ENCODE peak calls at places on chromosomes 11 and 22, in seven cellular contexts. V is left ventricle myocardium inferior; X is IMR-90; Y is cardiac muscle cell; Z is adrenal gland; I is naive thymus-derived CD4-positive, alpha-beta T cell; W is CD4-positive, CD25-positive, alpha-beta regulatory T cell. C is an unnamed sample. For H3K4me1, the result is how much of the 10 kb centered on the place peaks cover.

GRCh38 chr11:120512727-120513435 is 1.3 kb downstream of the GRIK4 start:
- DNase-seq in V (no peak), X (no peak), Y (no peak), Z (peak), I (no peak), W (no peak), C (no peak)

GRCh38 chr11:111886032-111886431 is 6.7 kb downstream of the CFAP68 start:
- DNase-seq in V (no peak), X (no peak), Y (no peak), Z (no peak), I (no peak), W (no peak), C (no peak)

GRCh38 chr11:109892321-109892794 is 200.8 kb upstream of the ZC3H12C start:
- DNase-seq in V (no peak), X (no peak), Y (no peak), Z (no peak), I (no peak), W (no peak), C (no peak)

GRCh38 chr22:37676691-37677627 is 1.5 kb downstream of the LGALS1 start:
- DNase-seq in V (peak), X (peak), Y (peak), Z (peak), I (peak), W (peak), C (peak)

GRCh38 chr11:95256204-95256819 is 25.3 kb upstream of the SESN3 start:
- DNase-seq in V (no peak), X (peak), Y (peak), Z (no peak), I (no peak), W (no peak), C (no peak)

GRCh38 chr11:120956710-120957500 is 67.0 kb upstream of the TBCEL start:
- DNase-seq in V (no peak), X (no peak), Y (no peak), Z (no peak), I (no peak), W (peak), C (no peak)

GRCh38 chr22:42613869-42614268 is 814 bp downstream of the POLDIP3 start:
- DNase-seq in V (no peak), X (no peak), Y (peak), Z (no peak), I (no peak), W (no peak), C (no peak)

GRCh38 chr22:31995046-31995445 is 48.0 kb upstream of the SLC5A1 start:
- DNase-seq in V (no peak), X (no peak), Y (no peak), Z (no peak), I (no peak), W (no peak), C (no peak)

GRCh38 chr11:2207212-2207611 is 35.6 kb upstream of the TH start:
- DNase-seq in V (peak), X (no peak), Y (no peak), Z (no peak), I (peak), W (no peak), C (peak)

GRCh38 chr22:20206709-20207215 is 55.9 kb upstream of the CCDC188 start:
- DNase-seq in V (no peak), X (peak), Y (peak), Z (no peak), I (no peak), W (no peak), C (no peak)

GRCh38 chr22:26762503-26763170 is 105.2 kb downstream of the MIAT start:
- DNase-seq in V (no peak), X (no peak), Y (no peak), Z (no peak), I (no peak), W (no peak), C (no peak)

DNA sequence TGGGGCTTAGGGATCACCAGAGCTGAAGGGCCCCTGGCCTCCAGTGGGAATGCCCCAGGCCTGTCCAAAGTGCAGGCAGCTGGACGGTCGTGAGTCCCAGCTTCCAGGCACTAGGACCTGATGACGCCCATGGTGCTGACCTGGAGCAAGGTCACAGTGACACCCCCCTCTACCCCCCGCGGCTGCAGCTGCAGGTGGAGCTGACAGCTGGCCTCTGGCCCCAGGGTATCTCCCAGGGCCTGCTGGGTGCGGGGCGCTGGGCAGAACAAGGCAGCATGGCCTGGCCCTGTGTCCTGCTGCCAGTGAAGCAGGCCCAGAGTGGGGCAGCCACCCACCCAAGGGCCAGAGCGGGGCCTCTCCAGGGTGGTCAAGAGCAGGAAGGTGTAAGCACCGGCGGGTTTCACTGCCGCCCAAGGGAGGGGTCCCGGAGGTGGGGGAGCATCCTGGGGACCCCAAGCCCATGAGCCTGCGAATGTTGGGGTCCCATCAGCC is 553 bp upstream of the TCIRG1 start:
- DNase-seq in V (no peak), X (no peak), Y (no peak), Z (peak), I (no peak), W (no peak), C (no peak)
- H3K4me3 ChIP-seq in V (peak), X (peak), Y (peak), Z (peak), I (peak), W (no peak), C (peak)

GRCh38 chr11:130581631-130582030 is 133.2 kb downstream of the ADAMTS15 start:
- DNase-seq in V (no peak), X (peak), Y (peak), Z (no peak), I (no peak), W (no peak), C (no peak)
- H3K4me1 ChIP-seq in V (under half), X (under half), Y (under half), Z (under half), I (under half), W (under half), C (under half)

DNA sequence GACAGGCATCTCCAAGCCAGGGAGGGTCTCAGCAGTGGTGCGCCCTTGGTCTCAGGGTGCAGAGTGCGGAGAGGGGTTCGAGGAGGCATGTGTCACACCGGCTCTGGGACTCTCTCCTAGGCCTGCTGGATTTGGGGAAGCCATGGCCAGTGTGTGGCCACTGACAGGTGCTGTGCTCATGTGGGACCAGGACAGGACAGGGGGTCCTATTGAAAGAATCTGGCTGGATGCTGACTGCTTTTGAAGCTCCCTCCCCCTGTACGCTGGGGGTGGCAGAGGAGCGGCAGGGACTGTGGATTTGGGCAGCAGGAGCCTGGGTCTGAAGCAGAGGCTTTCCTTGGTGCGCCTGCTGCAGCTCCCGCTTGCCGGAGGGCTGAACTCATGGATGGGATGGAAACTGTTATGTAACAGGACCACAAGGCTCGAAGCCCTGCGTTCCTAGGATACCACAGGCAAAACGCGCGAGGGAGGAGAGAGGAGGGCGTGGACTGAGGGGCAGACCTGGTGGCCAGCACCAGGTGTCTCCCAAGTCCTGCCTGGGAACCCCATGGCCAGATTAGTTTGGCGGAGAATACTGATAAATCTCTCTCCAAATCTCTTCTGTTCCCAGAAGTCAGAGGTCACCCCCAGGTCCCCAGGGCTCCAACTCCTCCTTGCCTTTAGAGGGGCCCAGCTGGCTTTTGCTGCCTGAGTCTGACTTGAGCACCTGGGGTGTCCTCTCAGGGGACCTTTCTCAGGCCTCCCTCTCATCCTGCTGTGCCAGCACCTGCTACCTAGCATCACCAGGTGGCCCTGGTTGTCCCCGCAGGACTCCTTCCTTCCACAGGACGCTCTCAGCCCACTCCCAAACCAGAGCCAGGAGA is 13.8 kb upstream of the TEF start:
- DNase-seq in V (peak), X (peak), Y (peak), Z (peak), I (no peak), W (no peak), C (no peak)
- H3K27ac ChIP-seq in V (peak), X (peak), Y (no peak), Z (no peak), I (no peak), W (no peak), C (peak)

GRCh38 chr22:50112151-50113118 is 22.6 kb downstream of the MOV10L1 start:
- DNase-seq in V (no peak), X (peak), Y (peak), Z (peak), I (no peak), W (no peak), C (no peak)

GRCh38 chr22:50115693-50116092 is 25.9 kb downstream of the MOV10L1 start:
- DNase-seq in V (no peak), X (peak), Y (peak), Z (peak), I (no peak), W (no peak), C (no peak)

GRCh38 chr22:50117168-50117762 is 27.5 kb downstream of the MOV10L1 start:
- DNase-seq in V (no peak), X (no peak), Y (no peak), Z (no peak), I (no peak), W (no peak), C (no peak)

GRCh38 chr22:50111056-50111455 is 21.2 kb downstream of the MOV10L1 start:
- DNase-seq in V (no peak), X (no peak), Y (no peak), Z (no peak), I (no peak), W (no peak), C (no peak)

DNA sequence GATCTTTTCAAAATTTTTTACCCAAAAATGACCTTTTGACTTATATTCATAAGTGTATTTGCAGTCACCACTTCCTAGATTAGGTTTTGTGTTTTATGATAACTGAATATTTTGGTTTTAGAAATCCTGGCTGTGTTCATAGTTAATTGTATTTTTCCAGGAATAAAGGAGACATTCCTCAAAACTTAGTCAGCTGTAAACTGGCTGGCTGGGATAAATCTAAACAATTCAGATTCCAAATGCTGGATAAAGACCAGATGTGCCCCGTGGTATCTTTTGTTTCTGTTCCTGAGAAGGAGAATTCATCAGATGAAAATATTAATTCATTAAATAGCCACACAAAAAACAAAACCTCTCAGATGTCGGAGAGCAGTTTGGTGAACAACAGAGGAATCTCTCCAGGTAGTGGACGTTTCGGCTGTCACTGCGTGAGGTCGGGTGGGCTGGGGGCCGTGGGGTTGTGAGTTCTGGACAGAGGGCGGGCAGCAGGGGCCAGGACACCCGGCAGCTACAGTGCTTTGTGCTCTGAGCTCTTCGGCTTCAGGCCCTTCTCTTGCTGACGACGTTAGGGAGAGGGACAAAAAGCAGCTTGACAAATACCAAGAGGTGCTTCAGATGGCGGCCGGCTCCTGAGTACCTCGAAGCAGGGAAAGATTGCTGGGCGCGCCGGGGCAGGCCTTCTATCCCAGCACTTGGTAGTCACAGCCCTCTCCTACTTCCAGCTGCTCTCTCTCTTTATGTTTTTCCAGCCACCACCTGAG is 24.6 kb downstream of the MOV10L1 start:
- DNase-seq in V (no peak), X (peak), Y (peak), Z (no peak), I (no peak), W (no peak), C (no peak)
- H3K4me3 ChIP-seq in V (no peak), X (peak), Y (no peak), Z (no peak), I (no peak), W (no peak), C (no peak)

DNA sequence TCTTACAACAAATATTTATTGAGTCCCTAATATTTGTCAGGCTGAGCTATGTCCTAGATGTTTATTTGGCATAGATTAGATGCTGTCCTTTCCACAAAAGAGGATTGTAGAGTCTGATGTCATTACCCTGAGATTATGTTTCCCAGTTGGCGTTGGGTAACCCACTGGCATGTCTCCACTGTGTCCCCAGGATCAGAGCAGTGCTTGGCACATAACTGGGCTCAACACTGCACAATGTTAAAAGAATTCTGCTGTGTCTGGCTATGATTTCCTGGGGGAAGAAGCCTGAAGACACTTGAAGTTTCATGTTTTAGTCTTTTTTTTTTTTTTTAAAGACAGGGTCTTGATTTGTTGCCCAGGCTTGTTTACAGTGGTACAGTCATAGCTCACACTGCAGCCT is 4.1 kb downstream of the RCN1 start:
- DNase-seq in V (no peak), X (no peak), Y (peak), Z (no peak), I (no peak), W (no peak), C (no peak)
- H3K4me1 ChIP-seq in V (under half), X (under half), Y (under half), Z (under half), I (under half), W (under half), C (under half)

DNA sequence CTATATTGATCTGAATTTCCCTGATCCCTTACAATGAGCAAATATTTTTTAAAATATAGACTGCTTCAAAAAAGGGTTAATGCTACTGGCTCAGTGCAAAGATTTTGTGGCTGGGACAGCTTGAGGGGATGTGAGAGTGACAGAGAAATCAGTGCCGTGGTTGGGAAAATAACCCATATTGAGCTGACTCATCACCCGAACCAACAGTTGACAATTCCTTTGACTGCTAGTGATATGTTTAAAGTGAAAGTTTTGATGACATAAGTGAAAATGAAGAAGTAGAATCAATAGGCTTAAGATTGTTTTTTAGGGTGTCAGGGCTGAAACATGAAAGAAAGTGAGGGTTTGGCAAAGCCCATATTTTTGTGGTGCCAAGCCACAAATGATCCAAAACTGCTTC is 257.1 kb upstream of the TENM4 start:
- DNase-seq in V (no peak), X (no peak), Y (no peak), Z (no peak), I (no peak), W (no peak), C (no peak)
- H3K27ac ChIP-seq in V (no peak), X (no peak), Y (no peak), Z (no peak), I (no peak), W (no peak), C (no peak)

DNA sequence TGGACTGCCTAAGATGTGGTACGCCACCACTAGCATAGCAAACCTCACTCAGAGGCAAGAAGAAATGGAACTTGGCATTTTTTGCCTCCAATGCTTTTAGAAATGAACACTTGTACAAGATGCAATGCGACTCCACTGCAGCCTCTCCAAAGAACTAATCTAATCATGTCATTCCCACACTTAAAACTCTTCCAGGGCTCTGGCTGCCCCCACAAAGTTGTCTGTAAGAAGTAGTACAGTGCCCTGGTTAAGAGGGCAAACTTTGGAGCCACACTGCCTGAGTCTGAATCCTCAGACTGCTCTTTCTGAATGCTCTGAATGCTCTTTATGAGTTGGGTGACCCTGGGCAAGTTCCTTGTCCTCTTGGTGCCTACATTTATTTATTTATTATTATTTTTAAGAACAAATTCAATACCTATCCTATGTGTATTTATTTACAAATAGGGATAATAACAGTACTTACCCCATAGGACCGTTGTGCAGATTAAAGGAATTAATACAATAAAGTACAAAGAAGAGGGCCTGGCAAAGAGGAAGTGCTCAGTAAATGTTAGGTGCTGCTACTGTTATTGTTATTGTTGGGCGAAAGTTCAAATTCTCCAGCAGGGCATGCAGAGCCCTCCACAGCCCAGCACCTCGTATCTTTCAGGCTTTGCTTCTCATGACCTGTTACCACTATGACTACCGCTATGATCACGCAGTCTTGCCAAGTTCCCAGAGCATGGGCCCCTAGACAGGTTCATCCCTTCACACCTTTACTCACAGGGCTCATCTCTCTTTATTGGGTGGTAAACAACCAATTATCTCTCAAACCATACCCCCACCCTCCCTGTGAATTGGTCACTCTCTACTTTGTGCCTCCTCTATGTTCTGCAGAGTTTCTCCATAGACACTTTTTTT is 59.3 kb downstream of the RAB30 start:
- DNase-seq in V (no peak), X (no peak), Y (no peak), Z (no peak), I (no peak), W (no peak), C (no peak)
- H3K4me3 ChIP-seq in V (no peak), X (no peak), Y (no peak), Z (no peak), I (no peak), W (no peak), C (no peak)

DNA sequence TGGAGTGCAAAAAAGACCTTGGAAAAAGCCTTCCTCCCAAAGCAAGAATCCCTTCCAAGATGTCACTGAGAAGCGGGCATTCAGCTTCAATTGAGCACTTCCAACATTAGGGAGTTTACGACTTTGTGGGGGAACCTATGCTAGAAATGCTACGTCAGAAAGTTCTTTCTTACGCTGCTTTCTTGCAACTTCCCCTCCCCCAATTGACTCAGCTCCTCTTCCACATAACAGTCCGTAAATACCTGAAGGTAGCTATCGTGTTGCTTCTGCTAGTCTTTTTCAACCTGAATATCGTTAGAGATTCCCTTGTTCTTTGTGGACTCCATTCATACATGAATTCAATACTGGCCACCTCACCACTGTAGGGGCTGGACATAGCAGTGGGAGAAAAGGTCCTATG is 47.0 kb downstream of the VSIG10L2 start:
- DNase-seq in V (no peak), X (no peak), Y (no peak), Z (no peak), I (no peak), W (no peak), C (no peak)
- H3K4me1 ChIP-seq in V (under half), X (under half), Y (under half), Z (under half), I (under half), W (under half), C (under half)

GRCh38 chr22:47337161-47337621 is 574.7 kb downstream of the TBC1D22A start:
- DNase-seq in V (no peak), X (peak), Y (peak), Z (peak), I (no peak), W (no peak), C (no peak)
- H3K27ac ChIP-seq in V (no peak), X (peak), Y (no peak), Z (no peak), I (no peak), W (no peak), C (no peak)

GRCh38 chr22:45554040-45554406 is 51.3 kb downstream of the FBLN1 start:
- DNase-seq in V (no peak), X (no peak), Y (no peak), Z (peak), I (no peak), W (no peak), C (no peak)
- H3K4me3 ChIP-seq in V (no peak), X (no peak), Y (no peak), Z (no peak), I (no peak), W (no peak), C (no peak)